ENCODE peak calls at places on chromosome 14, in four cellular contexts. One of them, this sample, is unnamed.
A peak's percentile ranks its signal among the peaks of the same experiment; 100 is the strongest.

GRCh38 chr14:77139540-77140342 is 1.9 kb downstream of the ZDHHC22 start:
- DNase-seq in PC-9: no peak
- DNase-seq in foreskin keratinocyte: no peak
- DNase-seq in pancreas: peak; percentile 32
- DNase-seq in this sample: no peak

GRCh38 chr14:104392396-104393198 is 187.0 kb upstream of the C14orf180 start:
- DNase-seq in PC-9: no peak
- DNase-seq in foreskin keratinocyte: no peak
- DNase-seq in pancreas: no peak
- DNase-seq in this sample: no peak

GRCh38 chr14:34072401-34072800 is 121.5 kb upstream of the EGLN3 start:
- DNase-seq in PC-9: no peak
- DNase-seq in foreskin keratinocyte: no peak
- DNase-seq in pancreas: no peak
- DNase-seq in this sample: no peak

GRCh38 chr14:72613196-72613974 is 280.5 kb downstream of the DPF3 start:
- DNase-seq in PC-9: no peak
- DNase-seq in foreskin keratinocyte: no peak
- DNase-seq in pancreas: peak; percentile 67
- DNase-seq in this sample: no peak

GRCh38 chr14:31263485-31264133 is 56.0 kb upstream of the HECTD1 start:
- DNase-seq in PC-9: peak; percentile 97
- DNase-seq in foreskin keratinocyte: peak; percentile 99
- DNase-seq in pancreas: no peak
- DNase-seq in this sample: peak; percentile 99

GRCh38 chr14:94342334-94342934 is 19.3 kb upstream of the SERPINA6 start:
- DNase-seq in PC-9: no peak
- DNase-seq in foreskin keratinocyte: peak; percentile 97
- DNase-seq in pancreas: peak; percentile 82
- DNase-seq in this sample: peak; percentile 99

GRCh38 chr14:37063467-37064240 is 108.8 kb downstream of the SLC25A21 start:
- DNase-seq in PC-9: no peak
- DNase-seq in foreskin keratinocyte: no peak
- DNase-seq in pancreas: no peak
- DNase-seq in this sample: no peak

GRCh38 chr14:105329411-105330200 is 15.1 kb downstream of the PACS2 start:
- DNase-seq in PC-9: no peak
- DNase-seq in foreskin keratinocyte: no peak
- DNase-seq in pancreas: no peak
- DNase-seq in this sample: no peak

GRCh38 chr14:71365305-71365865 is 458.1 kb downstream of the PCNX1 start:
- DNase-seq in PC-9: no peak
- DNase-seq in foreskin keratinocyte: no peak
- DNase-seq in pancreas: no peak
- DNase-seq in this sample: no peak

GRCh38 chr14:104212206-104213095 is 74.1 kb downstream of the KIF26A start:
- DNase-seq in PC-9: no peak
- DNase-seq in foreskin keratinocyte: no peak
- DNase-seq in pancreas: no peak
- DNase-seq in this sample: no peak

GRCh38 chr14:105411985-105412767 is 7.5 kb upstream of the MTA1 start:
- DNase-seq in PC-9: no peak
- DNase-seq in foreskin keratinocyte: no peak
- DNase-seq in pancreas: peak; percentile 44
- DNase-seq in this sample: no peak

GRCh38 chr14:93834739-93835383 is 46.6 kb upstream of the PRIMA1 start:
- DNase-seq in PC-9: no peak
- DNase-seq in foreskin keratinocyte: no peak
- DNase-seq in pancreas: no peak
- DNase-seq in this sample: no peak

GRCh38 chr14:100573757-100574641 is 13.2 kb downstream of the BEGAIN start:
- DNase-seq in PC-9: no peak
- DNase-seq in foreskin keratinocyte: no peak
- DNase-seq in pancreas: peak; percentile 26
- DNase-seq in this sample: no peak

GRCh38 chr14:81819910-81820309 is 286.3 kb upstream of the SEL1L start:
- DNase-seq in PC-9: no peak
- DNase-seq in foreskin keratinocyte: no peak
- DNase-seq in pancreas: no peak
- DNase-seq in this sample: no peak

GRCh38 chr14:56840221-56840620 is 29.9 kb upstream of the OTX2 start:
- DNase-seq in PC-9: no peak
- DNase-seq in foreskin keratinocyte: no peak
- DNase-seq in pancreas: no peak
- DNase-seq in this sample: no peak

GRCh38 chr14:63468273-63468672 is 74.9 kb downstream of the PPP2R5E start:
- DNase-seq in PC-9: peak; percentile 74
- DNase-seq in foreskin keratinocyte: peak; percentile 70
- DNase-seq in pancreas: no peak
- DNase-seq in this sample: no peak

GRCh38 chr14:32938719-32939253 is at the start of gene NPAS3:
- DNase-seq in PC-9: no peak
- DNase-seq in foreskin keratinocyte: no peak
- DNase-seq in pancreas: peak; percentile 37
- DNase-seq in this sample: no peak

GRCh38 chr14:83071888-83072501 is 1538.3 kb upstream of the SEL1L start:
- DNase-seq in PC-9: no peak
- DNase-seq in foreskin keratinocyte: peak; percentile 46
- DNase-seq in pancreas: no peak
- DNase-seq in this sample: no peak

GRCh38 chr14:93970967-93971634 is 5.3 kb downstream of the ASB2 start:
- DNase-seq in PC-9: no peak
- DNase-seq in foreskin keratinocyte: no peak
- DNase-seq in pancreas: no peak
- DNase-seq in this sample: no peak

GRCh38 chr14:30608533-30609006 is 13.5 kb upstream of the SCFD1 start:
- DNase-seq in PC-9: no peak
- DNase-seq in foreskin keratinocyte: peak; percentile 62
- DNase-seq in pancreas: no peak
- DNase-seq in this sample: no peak

GRCh38 chr14:22520235-22520634 is 68.8 kb downstream of the DAD1 start:
- DNase-seq in PC-9: no peak
- DNase-seq in foreskin keratinocyte: peak; percentile 40
- DNase-seq in pancreas: no peak
- DNase-seq in this sample: peak; percentile 45

DNA sequence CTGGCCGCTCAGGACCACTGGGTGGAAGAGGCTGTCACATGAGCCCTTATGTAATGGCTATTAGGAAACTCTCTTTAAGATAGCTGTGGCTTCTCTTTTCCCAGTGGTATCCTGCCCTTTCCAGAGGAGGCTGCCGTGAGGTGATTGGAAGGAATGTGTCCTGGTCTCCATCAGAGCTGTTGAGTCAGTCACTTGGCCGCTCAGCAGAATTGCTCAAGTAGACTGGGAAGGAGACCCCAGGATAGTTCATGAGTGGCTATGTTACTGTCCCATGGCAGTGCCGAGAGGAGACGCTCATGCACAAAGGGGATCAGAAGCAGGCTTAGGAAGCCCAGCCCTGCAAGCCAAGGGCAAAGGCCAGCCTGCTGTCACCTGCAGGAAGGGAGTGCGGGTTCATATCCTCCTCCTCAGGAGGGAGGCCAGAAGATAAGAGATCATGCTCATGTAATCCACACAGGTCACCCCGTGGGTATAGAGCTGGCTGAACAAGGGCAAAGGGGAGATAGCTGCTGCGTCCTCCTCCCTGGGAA is 136.9 kb upstream of the MAX start:
- DNase-seq in PC-9: peak; percentile 91
- DNase-seq in foreskin keratinocyte: no peak
- DNase-seq in pancreas: no peak
- DNase-seq in this sample: no peak
- H3K27me3 ChIP-seq in PC-9: no peaks in the 10 kb centered on the region
- H3K27me3 ChIP-seq in foreskin keratinocyte: no peaks in the 10 kb centered on the region
- H3K27me3 ChIP-seq in pancreas: no peaks in the 10 kb centered on the region
- H3K27me3 ChIP-seq in this sample: no peaks in the 10 kb centered on the region

GRCh38 chr14:28867571-28867970 is 101.0 kb downstream of the FOXG1 start:
- DNase-seq in PC-9: no peak
- DNase-seq in foreskin keratinocyte: no peak
- DNase-seq in pancreas: no peak
- DNase-seq in this sample: no peak
- H3K27ac ChIP-seq in PC-9: no peak overlapping the region
- H3K27ac ChIP-seq in foreskin keratinocyte: no peak overlapping the region
- H3K27ac ChIP-seq in pancreas: no peak overlapping the region
- H3K27ac ChIP-seq in this sample: no peak overlapping the region

GRCh38 chr14:86321151-86321550 is 791.2 kb downstream of the FLRT2 start:
- DNase-seq in PC-9: no peak
- DNase-seq in foreskin keratinocyte: no peak
- DNase-seq in pancreas: no peak
- DNase-seq in this sample: no peak
- TF ChIP-seq CTCF in PC-9: no peak
- TF ChIP-seq CTCF in foreskin keratinocyte: no peak
- TF ChIP-seq CTCF in pancreas: no peak
- TF ChIP-seq CTCF in this sample: no peak

GRCh38 chr14:89025581-89026236 is 201.3 kb downstream of the TTC8 start:
- DNase-seq in PC-9: no peak
- DNase-seq in foreskin keratinocyte: peak; percentile 18
- DNase-seq in pancreas: no peak
- DNase-seq in this sample: no peak

GRCh38 chr14:89029961-89030694 is 205.7 kb downstream of the TTC8 start:
- DNase-seq in PC-9: no peak
- DNase-seq in foreskin keratinocyte: no peak
- DNase-seq in pancreas: no peak
- DNase-seq in this sample: no peak

GRCh38 chr14:89027097-89027740 is 202.8 kb downstream of the TTC8 start:
- DNase-seq in PC-9: no peak
- DNase-seq in foreskin keratinocyte: peak; percentile 23
- DNase-seq in pancreas: peak; percentile 63
- DNase-seq in this sample: no peak

GRCh38 chr14:89030921-89031320 is 206.5 kb downstream of the TTC8 start:
- DNase-seq in PC-9: no peak
- DNase-seq in foreskin keratinocyte: no peak
- DNase-seq in pancreas: no peak
- DNase-seq in this sample: no peak

DNA sequence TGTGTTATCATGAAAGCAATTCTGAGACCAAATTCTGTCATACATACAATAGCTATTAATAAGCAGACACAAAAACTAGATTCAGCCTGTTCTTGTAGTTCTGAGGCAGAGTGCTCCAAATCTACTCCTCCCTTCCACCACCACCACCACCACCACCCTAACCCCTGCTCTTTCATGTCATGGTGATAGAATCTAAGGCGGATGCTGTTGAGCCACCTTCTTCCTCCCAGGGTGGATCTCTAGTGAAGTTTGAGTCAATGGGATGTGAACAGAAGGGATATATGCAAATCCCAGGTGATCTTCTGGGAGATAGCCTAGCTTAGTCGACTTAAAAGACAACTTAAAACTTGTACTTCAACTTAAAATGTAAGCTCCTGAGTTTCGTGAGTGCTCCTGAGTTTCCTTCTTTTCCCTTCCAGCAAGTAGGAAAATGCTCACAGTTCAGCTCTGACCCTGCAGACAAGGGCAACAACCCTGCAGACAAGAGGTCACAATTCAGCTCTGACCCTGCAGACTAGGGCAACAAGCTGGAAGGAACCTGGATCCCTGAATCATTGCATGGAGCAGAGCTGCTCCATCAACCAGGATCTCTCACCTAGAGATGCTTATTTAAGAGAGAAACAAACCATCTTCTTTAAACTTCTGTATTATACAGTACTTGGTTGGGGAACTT is 204.1 kb downstream of the TTC8 start:
- DNase-seq in PC-9: no peak
- DNase-seq in foreskin keratinocyte: no peak
- DNase-seq in pancreas: no peak
- DNase-seq in this sample: no peak
- H3K27me3 ChIP-seq in PC-9: peaks cover 18% of the 10 kb centered on the region
- H3K27me3 ChIP-seq in foreskin keratinocyte: peaks cover 48% of the 10 kb centered on the region
- H3K27me3 ChIP-seq in pancreas: no peaks in the 10 kb centered on the region
- H3K27me3 ChIP-seq in this sample: no peaks in the 10 kb centered on the region

GRCh38 chr14:96122496-96122895 is 82.1 kb upstream of the BDKRB2 start:
- DNase-seq in PC-9: peak; percentile 88
- DNase-seq in foreskin keratinocyte: no peak
- DNase-seq in pancreas: no peak
- DNase-seq in this sample: peak; percentile 93

GRCh38 chr14:96121660-96122395 is 82.7 kb downstream of the C14orf132 start:
- DNase-seq in PC-9: peak; percentile 73
- DNase-seq in foreskin keratinocyte: no peak
- DNase-seq in pancreas: no peak
- DNase-seq in this sample: peak; percentile 81

GRCh38 chr14:96119947-96120346 is 80.8 kb downstream of the C14orf132 start:
- DNase-seq in PC-9: peak; percentile 35
- DNase-seq in foreskin keratinocyte: no peak
- DNase-seq in pancreas: no peak
- DNase-seq in this sample: no peak

GRCh38 chr14:96120392-96120791 is 81.2 kb downstream of the C14orf132 start:
- DNase-seq in PC-9: no peak
- DNase-seq in foreskin keratinocyte: no peak
- DNase-seq in pancreas: no peak
- DNase-seq in this sample: no peak

GRCh38 chr14:96120941-96121340 is 81.8 kb downstream of the C14orf132 start:
- DNase-seq in PC-9: no peak
- DNase-seq in foreskin keratinocyte: no peak
- DNase-seq in pancreas: no peak
- DNase-seq in this sample: no peak
- H3K27ac ChIP-seq in PC-9: peak overlapping the region; percentile 93
- H3K27ac ChIP-seq in foreskin keratinocyte: no peak overlapping the region
- H3K27ac ChIP-seq in pancreas: no peak overlapping the region
- H3K27ac ChIP-seq in this sample: peak overlapping the region; percentile 95

GRCh38 chr14:68556253-68556652 is 236.6 kb downstream of the ZFP36L1 start:
- DNase-seq in PC-9: no peak
- DNase-seq in foreskin keratinocyte: no peak
- DNase-seq in pancreas: no peak
- DNase-seq in this sample: no peak
- TF ChIP-seq CTCF in PC-9: no peak
- TF ChIP-seq CTCF in foreskin keratinocyte: no peak
- TF ChIP-seq CTCF in pancreas: no peak
- TF ChIP-seq CTCF in this sample: no peak

GRCh38 chr14:91814317-91814716 is 53.0 kb downstream of the TC2N start:
- DNase-seq in PC-9: no peak
- DNase-seq in foreskin keratinocyte: no peak
- DNase-seq in pancreas: no peak
- DNase-seq in this sample: no peak

GRCh38 chr14:91817566-91818325 is 49.6 kb downstream of the TC2N start:
- DNase-seq in PC-9: no peak
- DNase-seq in foreskin keratinocyte: no peak
- DNase-seq in pancreas: no peak
- DNase-seq in this sample: no peak
- H3K27me3 ChIP-seq in PC-9: no peaks in the 10 kb centered on the region
- H3K27me3 ChIP-seq in foreskin keratinocyte: no peaks in the 10 kb centered on the region
- H3K27me3 ChIP-seq in pancreas: no peaks in the 10 kb centered on the region
- H3K27me3 ChIP-seq in this sample: no peaks in the 10 kb centered on the region

GRCh38 chr14:51138353-51139103 is 43.6 kb upstream of the TRIM9 start:
- DNase-seq in PC-9: no peak
- DNase-seq in foreskin keratinocyte: no peak
- DNase-seq in pancreas: no peak
- DNase-seq in this sample: no peak

GRCh38 chr14:51145246-51145645 is 50.3 kb upstream of the TRIM9 start:
- DNase-seq in PC-9: no peak
- DNase-seq in foreskin keratinocyte: no peak
- DNase-seq in pancreas: no peak
- DNase-seq in this sample: no peak

GRCh38 chr14:51139221-51139681 is 44.3 kb upstream of the TRIM9 start:
- DNase-seq in PC-9: peak; percentile 76
- DNase-seq in foreskin keratinocyte: peak; percentile 45
- DNase-seq in pancreas: no peak
- DNase-seq in this sample: no peak
- H3K27ac ChIP-seq in PC-9: peak overlapping the region; percentile 27
- H3K27ac ChIP-seq in foreskin keratinocyte: no peak overlapping the region
- H3K27ac ChIP-seq in pancreas: no peak overlapping the region
- H3K27ac ChIP-seq in this sample: no peak overlapping the region

This sample was measured in AG04450.